ENCODE peak calls at places on chromosomes 13 and 19, in ten cellular contexts. Y, V, G, N, K, X, R, T, C and E are unnamed samples.

GRCh38 chr13:99217461-99218101 is 16.9 kb downstream of the UBAC2 start:
- DNase-seq in Y (no peak), V (no peak), G (no peak), N (no peak), K (no peak), X (no peak), R (no peak), T (no peak), C (no peak), E (no peak)

GRCh38 chr19:38693380-38694223 is 46.2 kb downstream of the ACTN4 start:
- DNase-seq in Y (no peak), V (peak), G (no peak), N (no peak), K (peak), X (peak), R (peak), T (peak), C (peak), E (no peak)

GRCh38 chr13:110227864-110228643 is 78.9 kb downstream of the COL4A1 start:
- DNase-seq in Y (no peak), V (no peak), G (no peak), N (no peak), K (no peak), X (no peak), R (no peak), T (no peak), C (no peak), E (no peak)

GRCh38 chr13:20401958-20402856 is 123.5 kb downstream of the CRYL1 start:
- DNase-seq in Y (no peak), V (no peak), G (no peak), N (no peak), K (no peak), X (no peak), R (no peak), T (no peak), C (no peak), E (no peak)

GRCh38 chr13:44768233-44768632 is 192.1 kb upstream of the TSC22D1 start:
- DNase-seq in Y (no peak), V (peak), G (no peak), N (no peak), K (no peak), X (no peak), R (no peak), T (peak), C (no peak), E (no peak)

GRCh38 chr13:105410602-105411001 is 1124.9 kb downstream of the EFNB2 start:
- DNase-seq in Y (peak), V (no peak), G (no peak), N (peak), K (peak), X (peak), R (no peak), T (no peak), C (peak), E (peak)

GRCh38 chr19:5587071-5587455 is 19.3 kb upstream of the TINCR start:
- DNase-seq in Y (no peak), V (no peak), G (no peak), N (no peak), K (no peak), X (no peak), R (no peak), T (peak), C (no peak), E (no peak)

GRCh38 chr13:113027095-113027494 is 58.1 kb downstream of the MCF2L start:
- DNase-seq in Y (no peak), V (no peak), G (no peak), N (no peak), K (no peak), X (no peak), R (no peak), T (no peak), C (no peak), E (no peak)

GRCh38 chr19:4633140-4633967 is 6.0 kb upstream of the TNFAIP8L1 start:
- DNase-seq in Y (peak), V (peak), G (peak), N (peak), K (no peak), X (peak), R (no peak), T (peak), C (peak), E (peak)

GRCh38 chr13:110045202-110045601 is 258.8 kb upstream of the IRS2 start:
- DNase-seq in Y (no peak), V (no peak), G (no peak), N (no peak), K (no peak), X (no peak), R (no peak), T (no peak), C (no peak), E (no peak)

GRCh38 chr19:3061214-3062161 is 807 bp downstream of the TLE5 start:
- DNase-seq in Y (no peak), V (peak), G (no peak), N (no peak), K (peak), X (no peak), R (peak), T (peak), C (no peak), E (no peak)

GRCh38 chr19:10915511-10916091 is 12.8 kb downstream of the YIPF2 start:
- DNase-seq in Y (peak), V (no peak), G (no peak), N (no peak), K (no peak), X (no peak), R (no peak), T (no peak), C (no peak), E (peak)

GRCh38 chr13:105083986-105084385 is 1451.5 kb downstream of the EFNB2 start:
- DNase-seq in Y (no peak), V (no peak), G (no peak), N (no peak), K (no peak), X (no peak), R (no peak), T (no peak), C (no peak), E (peak)

GRCh38 chr13:46015374-46015773 is 37.2 kb downstream of the ZC3H13 start:
- DNase-seq in Y (no peak), V (no peak), G (no peak), N (no peak), K (no peak), X (no peak), R (no peak), T (no peak), C (no peak), E (no peak)

GRCh38 chr13:112643759-112644459 is 45.9 kb upstream of the ATP11A start:
- DNase-seq in Y (no peak), V (no peak), G (peak), N (no peak), K (no peak), X (no peak), R (no peak), T (no peak), C (no peak), E (no peak)

GRCh38 chr13:109362606-109363005 is 423.8 kb downstream of the IRS2 start:
- DNase-seq in Y (no peak), V (no peak), G (no peak), N (no peak), K (no peak), X (no peak), R (no peak), T (no peak), C (no peak), E (no peak)

GRCh38 chr19:14772467-14772866 is 5.9 kb downstream of the ADGRE2 start:
- DNase-seq in Y (no peak), V (no peak), G (no peak), N (no peak), K (no peak), X (no peak), R (no peak), T (no peak), C (no peak), E (no peak)

GRCh38 chr13:43266953-43267615 is 243.7 kb downstream of the DNAJC15 start:
- DNase-seq in Y (no peak), V (no peak), G (no peak), N (no peak), K (no peak), X (peak), R (no peak), T (no peak), C (no peak), E (no peak)

GRCh38 chr13:108426893-108427292 is 157.4 kb downstream of the TNFSF13B start:
- DNase-seq in Y (no peak), V (no peak), G (no peak), N (no peak), K (no peak), X (no peak), R (no peak), T (no peak), C (no peak), E (no peak)

GRCh38 chr13:113291997-113292862 is 4.8 kb upstream of the LAMP1 start:
- DNase-seq in Y (no peak), V (no peak), G (no peak), N (no peak), K (no peak), X (peak), R (no peak), T (no peak), C (peak), E (no peak)

GRCh38 chr13:55576389-55576788 is 1564.3 kb upstream of the PRR20A start:
- DNase-seq in Y (no peak), V (no peak), G (no peak), N (no peak), K (no peak), X (no peak), R (no peak), T (no peak), C (no peak), E (no peak)

GRCh38 chr13:91704398-91704797 is 306.0 kb downstream of the GPC5 start:
- DNase-seq in Y (no peak), V (no peak), G (no peak), N (no peak), K (no peak), X (no peak), R (no peak), T (no peak), C (no peak), E (no peak)

GRCh38 chr19:35746087-35746462 is 624 bp downstream of the PSENEN start:
- DNase-seq in Y (no peak), V (no peak), G (no peak), N (no peak), K (no peak), X (no peak), R (no peak), T (no peak), C (no peak), E (no peak)

GRCh38 chr13:104408733-104409132 is 1342.5 kb upstream of the SLC10A2 start:
- DNase-seq in Y (no peak), V (no peak), G (no peak), N (no peak), K (no peak), X (no peak), R (no peak), T (no peak), C (no peak), E (no peak)

GRCh38 chr19:7336321-7336973 is 12.3 kb upstream of the ARHGEF18 start:
- DNase-seq in Y (no peak), V (no peak), G (no peak), N (no peak), K (no peak), X (no peak), R (no peak), T (no peak), C (no peak), E (no peak)

GRCh38 chr13:33285420-33286124 is at the start of gene STARD13:
- DNase-seq in Y (peak), V (no peak), G (peak), N (peak), K (peak), X (peak), R (no peak), T (peak), C (peak), E (peak)

GRCh38 chr19:3270908-3271307 is 46.4 kb downstream of the CELF5 start:
- DNase-seq in Y (peak), V (no peak), G (peak), N (peak), K (no peak), X (peak), R (no peak), T (no peak), C (no peak), E (peak)

GRCh38 chr13:29923554-29924481 is 73.4 kb upstream of the UBL3 start:
- DNase-seq in Y (peak), V (peak), G (peak), N (no peak), K (peak), X (peak), R (peak), T (peak), C (peak), E (peak)

GRCh38 chr13:106205871-106206270 is 329.6 kb downstream of the EFNB2 start:
- DNase-seq in Y (no peak), V (no peak), G (no peak), N (no peak), K (no peak), X (no peak), R (no peak), T (no peak), C (no peak), E (no peak)

GRCh38 chr13:109586509-109587346 is 199.7 kb downstream of the IRS2 start:
- DNase-seq in Y (no peak), V (no peak), G (no peak), N (no peak), K (no peak), X (no peak), R (no peak), T (no peak), C (peak), E (no peak)

GRCh38 chr19:43562698-43563241 is 12.6 kb downstream of the XRCC1 start:
- DNase-seq in Y (peak), V (peak), G (peak), N (peak), K (peak), X (no peak), R (peak), T (no peak), C (no peak), E (no peak)

GRCh38 chr13:20714563-20715339 is 11.3 kb downstream of the IL17D start:
- DNase-seq in Y (peak), V (no peak), G (no peak), N (no peak), K (peak), X (no peak), R (no peak), T (no peak), C (no peak), E (no peak)

GRCh38 chr13:80436571-80437169 is 95.7 kb upstream of the SPRY2 start:
- DNase-seq in Y (no peak), V (no peak), G (no peak), N (no peak), K (no peak), X (no peak), R (no peak), T (no peak), C (no peak), E (no peak)

GRCh38 chr19:35031072-35031881 is 1.0 kb downstream of the SCN1B start:
- DNase-seq in Y (no peak), V (no peak), G (no peak), N (no peak), K (no peak), X (peak), R (no peak), T (no peak), C (peak), E (peak)

GRCh38 chr19:48741222-48741999 is 1.0 kb upstream of the RASIP1 start:
- DNase-seq in Y (no peak), V (no peak), G (peak), N (no peak), K (peak), X (peak), R (no peak), T (peak), C (peak), E (peak)